ENCODE peak calls at places on chromosomes 13 and 19, in four cellular contexts. G, D, B and L are unnamed samples.

GRCh38 chr13:114088234-114088633 is 44.2 kb downstream of the RASA3 start:
- DNase-seq in G (no peak), D (no peak), B (no peak), L (no peak)

GRCh38 chr19:33796164-33797100 is at the start of gene KCTD15:
- DNase-seq in G (peak; percentile 84), D (no peak), B (peak; percentile 75), L (no peak)

GRCh38 chr19:799076-799881 is 2.0 kb downstream of the PTBP1 start:
- DNase-seq in G (peak; percentile 67), D (no peak), B (peak; percentile 28), L (no peak)

GRCh38 chr19:40465025-40465780 is at the start of gene BLVRB:
- DNase-seq in G (no peak), D (no peak), B (no peak), L (no peak)

GRCh38 chr19:35207391-35207871 is 21.1 kb downstream of the FAM187B start:
- DNase-seq in G (no peak), D (no peak), B (no peak), L (no peak)

GRCh38 chr13:46571189-46571901 is 18.4 kb downstream of the LRCH1 start:
- DNase-seq in G (no peak), D (no peak), B (no peak), L (no peak)

GRCh38 chr19:47044946-47045866 is 3.2 kb downstream of the TMEM160 start:
- DNase-seq in G (no peak), D (no peak), B (no peak), L (no peak)

GRCh38 chr13:42119875-42120274 is 71.4 kb downstream of the DGKH start:
- DNase-seq in G (no peak), D (peak; percentile 30), B (no peak), L (no peak)

GRCh38 chr19:56837892-56838679 is 2.4 kb downstream of the PEG3 start:
- DNase-seq in G (no peak), D (no peak), B (no peak), L (no peak)

GRCh38 chr19:12786149-12786870 is 5.0 kb upstream of the JUNB start:
- DNase-seq in G (no peak), D (no peak), B (no peak), L (no peak)

GRCh38 chr19:37413243-37414084 is 42.6 kb downstream of the ZNF527 start:
- DNase-seq in G (no peak), D (no peak), B (no peak), L (no peak)

GRCh38 chr13:35157143-35157755 is 215.2 kb downstream of the NBEA start:
- DNase-seq in G (no peak), D (peak; percentile 33), B (peak; percentile 4), L (peak; percentile 38)

GRCh38 chr13:114097893-114098688 is 34.3 kb downstream of the RASA3 start:
- DNase-seq in G (no peak), D (no peak), B (no peak), L (no peak)

GRCh38 chr13:72864142-72865035 is 82.5 kb downstream of the PIBF1 start:
- DNase-seq in G (no peak), D (peak; percentile 21), B (no peak), L (no peak)

GRCh38 chr13:102591988-102592781 is 4.6 kb upstream of the TPP2 start:
- DNase-seq in G (peak; percentile 87), D (peak; percentile 40), B (no peak), L (peak; percentile 45)

GRCh38 chr19:18869781-18870530 is 26.0 kb downstream of the CERS1 start:
- DNase-seq in G (peak; percentile 96), D (no peak), B (no peak), L (no peak)

GRCh38 chr19:12656899-12657571 is 9.5 kb downstream of the MAN2B1 start:
- DNase-seq in G (peak; percentile 95), D (no peak), B (peak; percentile 74), L (no peak)

GRCh38 chr13:71218960-71219359 is 648.0 kb downstream of the DACH1 start:
- DNase-seq in G (no peak), D (no peak), B (no peak), L (no peak)

GRCh38 chr13:46492946-46493345 is 60.0 kb upstream of the LRCH1 start:
- DNase-seq in G (no peak), D (no peak), B (peak; percentile 17), L (peak; percentile 32)

GRCh38 chr19:32877323-32877912 is 7.9 kb upstream of the SLC7A9 start:
- DNase-seq in G (peak; percentile 23), D (no peak), B (no peak), L (no peak)

GRCh38 chr19:19562665-19563347 is 24.7 kb downstream of the CILP2 start:
- DNase-seq in G (peak; percentile 53), D (no peak), B (no peak), L (no peak)

GRCh38 chr13:67120872-67121531 is 109.1 kb downstream of the PCDH9 start:
- DNase-seq in G (no peak), D (no peak), B (no peak), L (no peak)

GRCh38 chr13:47298506-47298905 is 401.7 kb upstream of the HTR2A start:
- DNase-seq in G (no peak), D (no peak), B (no peak), L (no peak)

GRCh38 chr19:56108447-56109195 is 12.5 kb downstream of the ZNF787 start:
- DNase-seq in G (no peak), D (no peak), B (no peak), L (no peak)

GRCh38 chr13:30410705-30411125 is 11.6 kb upstream of the UBE2L5 start:
- DNase-seq in G (no peak), D (no peak), B (no peak), L (no peak)

GRCh38 chr19:50003810-50004419 is 21.3 kb downstream of the VRK3 start:
- DNase-seq in G (no peak), D (peak; percentile 44), B (peak; percentile 50), L (peak; percentile 73)
- H3K4me2 ChIP-seq in G (no peak overlapping the region), D (peak overlapping the region; percentile 11), B (peak overlapping the region; percentile 66), L (peak overlapping the region; percentile 81)

GRCh38 chr19:48565090-48565489 is 13.1 kb downstream of the SULT2B1 start:
- DNase-seq in G (no peak), D (no peak), B (no peak), L (no peak)
- TF ChIP-seq EGR1 in G (no peak), D (no peak), B (no peak), L (no peak)

GRCh38 chr13:33519561-33520479 is 234.3 kb upstream of the STARD13 start:
- DNase-seq in G (no peak), D (no peak), B (no peak), L (no peak)
- H3K4me2 ChIP-seq in G (no peak overlapping the region), D (no peak overlapping the region), B (no peak overlapping the region), L (no peak overlapping the region)

DNA sequence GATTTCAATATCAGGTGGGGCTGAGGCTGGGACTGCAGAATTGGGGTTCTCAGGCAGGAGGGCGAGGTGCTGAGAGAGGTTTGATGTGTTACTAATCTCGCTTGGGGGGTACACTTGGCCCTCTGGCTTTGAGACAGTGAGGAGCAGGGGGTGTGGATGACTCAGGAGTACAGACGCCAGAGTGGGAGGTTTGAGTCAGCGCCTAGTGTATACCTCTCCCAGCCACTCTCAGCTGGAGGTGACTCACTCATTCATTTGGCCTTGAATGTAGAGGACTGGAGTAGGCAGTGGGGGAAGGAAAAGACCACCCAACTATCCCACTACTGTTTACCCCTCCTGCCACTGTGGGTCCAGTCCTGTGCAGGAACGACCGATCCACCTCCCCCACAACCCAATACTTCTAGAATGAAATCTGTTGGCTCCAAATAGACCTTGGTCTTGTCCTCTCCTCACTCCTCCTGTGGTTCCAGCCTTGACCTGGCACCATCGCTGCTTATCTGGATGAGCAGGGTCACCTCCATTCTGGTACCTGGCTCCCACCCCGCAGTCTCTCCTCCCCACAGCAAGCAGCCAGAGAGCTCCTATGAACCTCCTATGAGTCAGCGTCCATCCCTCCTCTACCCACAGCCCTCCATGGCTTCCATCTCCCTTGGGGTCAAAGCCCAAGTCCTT is 20.1 kb upstream of the ZNRF4 start:
- DNase-seq in G (no peak), D (no peak), B (peak; percentile 72), L (peak; percentile 74)
- TF ChIP-seq EGR1 in G (no peak), D (no peak), B (peak; percentile 80), L (peak; percentile 86)

DNA sequence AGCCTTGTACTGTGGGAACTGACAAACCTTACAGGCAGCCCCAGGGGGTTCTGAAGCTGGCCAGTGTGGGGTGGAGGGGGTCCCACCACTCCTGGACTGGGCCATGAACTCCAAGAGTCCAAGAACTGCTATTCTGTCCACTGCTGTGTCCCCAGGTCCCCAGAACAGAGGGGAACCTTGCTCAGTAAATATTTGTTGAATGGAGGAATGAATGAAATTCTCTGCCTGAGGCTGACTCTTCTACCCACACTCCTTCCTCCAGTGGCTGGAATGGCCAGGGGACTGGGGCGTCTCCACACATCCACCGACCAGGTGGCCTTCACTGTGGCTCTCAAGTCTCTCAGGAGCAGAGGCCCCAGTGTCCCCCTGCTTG is 11.6 kb downstream of the WIZ start:
- DNase-seq in G (no peak), D (no peak), B (no peak), L (no peak)
- H3K4me2 ChIP-seq in G (no peak overlapping the region), D (no peak overlapping the region), B (no peak overlapping the region), L (no peak overlapping the region)

DNA sequence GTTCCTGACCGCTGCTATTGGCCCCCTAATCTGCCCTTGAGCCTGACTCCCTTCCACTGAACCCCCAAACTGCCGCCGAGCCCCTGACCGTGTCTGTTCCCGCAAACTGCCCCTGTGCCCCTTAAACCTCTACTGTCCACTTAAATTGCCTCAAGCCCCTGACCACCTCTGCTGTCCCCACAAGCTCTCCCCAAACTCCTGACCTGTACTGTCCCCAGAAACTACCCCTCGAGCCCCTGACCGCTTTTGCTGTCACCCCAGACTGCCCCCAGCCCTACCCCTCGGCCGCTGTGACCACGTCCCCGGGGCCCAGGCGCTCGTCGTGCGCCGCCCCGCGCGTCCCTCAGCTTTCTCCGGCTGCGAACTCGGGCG is 382 bp downstream of the ZNF77 start:
- DNase-seq in G (no peak), D (no peak), B (no peak), L (no peak)
- TF ChIP-seq EGR1 in G (no peak), D (no peak), B (no peak), L (no peak)

DNA sequence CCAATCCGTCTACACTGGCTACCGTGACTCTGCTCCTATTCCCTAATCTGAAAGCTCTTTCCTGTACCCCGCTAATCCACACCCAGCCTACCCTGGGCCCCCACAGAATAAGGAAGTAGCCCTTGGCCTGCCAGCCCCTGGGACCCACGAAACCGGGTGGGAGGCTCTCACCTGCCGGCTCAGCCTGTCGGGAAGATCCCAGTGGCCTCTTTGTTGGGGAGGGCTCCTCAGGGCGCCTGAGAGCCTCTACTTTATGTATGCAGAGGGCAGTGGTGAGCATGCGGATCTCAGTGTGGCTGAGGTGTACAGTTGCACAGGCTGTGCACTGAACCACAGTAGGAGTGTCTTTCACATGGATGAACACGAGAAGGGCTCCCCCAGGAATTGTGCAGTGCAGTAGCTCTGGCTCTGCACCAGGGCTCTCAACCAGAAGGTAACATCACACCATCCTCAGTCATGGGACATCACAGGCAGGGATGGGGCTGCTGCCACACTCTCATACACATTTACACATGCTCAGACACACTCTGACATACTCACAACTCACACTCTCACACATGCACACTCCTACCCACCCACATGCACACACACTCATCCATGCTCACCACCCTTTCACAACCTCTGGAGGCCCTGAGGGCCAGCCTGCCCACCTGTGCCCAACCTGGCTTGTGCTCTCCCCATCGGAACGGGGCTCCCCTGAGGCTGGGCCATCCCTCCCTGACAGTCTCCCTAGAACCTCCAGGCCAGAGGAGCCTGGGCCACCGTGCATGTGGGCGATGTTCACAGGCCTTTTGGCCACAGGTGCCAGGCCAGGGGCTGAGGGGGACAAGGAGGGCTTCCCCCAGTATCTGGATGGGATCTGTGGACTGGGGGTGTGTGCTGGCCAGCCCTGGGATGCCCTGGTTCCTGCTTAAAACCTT is 135.0 kb downstream of the URI1 start:
- DNase-seq in G (no peak), D (no peak), B (no peak), L (no peak)
- H3K4me2 ChIP-seq in G (no peak overlapping the region), D (no peak overlapping the region), B (no peak overlapping the region), L (no peak overlapping the region)